ENCODE peak calls at places on chromosome 14, in nine cellular contexts. Y, K, J, T, X, P, Z, B and E are unnamed samples.

GRCh38 chr14:50658203-50658602 is 9.9 kb downstream of the SAV1 start:
- DNase-seq in Y (no peak), K (no peak), J (no peak), T (peak), X (no peak), P (no peak), Z (no peak), B (no peak), E (no peak)

GRCh38 chr14:103401223-103402214 is 16.3 kb downstream of the MARK3 start:
- DNase-seq in Y (no peak), K (no peak), J (no peak), T (no peak), X (no peak), P (no peak), Z (no peak), B (no peak), E (peak)

GRCh38 chr14:90132821-90133570 is 71.2 kb downstream of the KCNK13 start:
- DNase-seq in Y (no peak), K (no peak), J (no peak), T (no peak), X (no peak), P (no peak), Z (no peak), B (no peak), E (no peak)

GRCh38 chr14:64540208-64541202 is at the start of gene HSPA2:
- DNase-seq in Y (peak), K (peak), J (peak), T (peak), X (peak), P (peak), Z (peak), B (peak), E (peak)

GRCh38 chr14:105843444-105844046 is 317.2 kb downstream of the TMEM121 start:
- DNase-seq in Y (no peak), K (no peak), J (peak), T (no peak), X (no peak), P (no peak), Z (no peak), B (no peak), E (no peak)

GRCh38 chr14:75982724-75983358 is 1.0 kb upstream of the TGFB3 start:
- DNase-seq in Y (no peak), K (no peak), J (peak), T (peak), X (no peak), P (no peak), Z (no peak), B (no peak), E (no peak)

GRCh38 chr14:61192970-61193369 is 88.2 kb downstream of the TMEM30B start:
- DNase-seq in Y (no peak), K (no peak), J (no peak), T (no peak), X (no peak), P (no peak), Z (no peak), B (no peak), E (no peak)

GRCh38 chr14:100748944-100749343 is 22.3 kb downstream of the DLK1 start:
- DNase-seq in Y (no peak), K (no peak), J (no peak), T (no peak), X (no peak), P (no peak), Z (no peak), B (no peak), E (no peak)

GRCh38 chr14:50335989-50336391 is 23.9 kb downstream of the DMAC2L start:
- DNase-seq in Y (peak), K (peak), J (no peak), T (no peak), X (peak), P (no peak), Z (peak), B (no peak), E (no peak)

GRCh38 chr14:64060648-64061096 is 207.9 kb downstream of the SYNE2 start:
- DNase-seq in Y (peak), K (no peak), J (no peak), T (peak), X (no peak), P (no peak), Z (no peak), B (no peak), E (peak)

GRCh38 chr14:68862954-68863594 is 70.2 kb upstream of the ZFP36L1 start:
- DNase-seq in Y (peak), K (peak), J (no peak), T (peak), X (peak), P (peak), Z (peak), B (peak), E (peak)

GRCh38 chr14:50961606-50962259 is 17.4 kb upstream of the PYGL start:
- DNase-seq in Y (no peak), K (no peak), J (no peak), T (no peak), X (no peak), P (no peak), Z (no peak), B (peak), E (no peak)

GRCh38 chr14:105883066-105884005 is 357.0 kb downstream of the TMEM121 start:
- DNase-seq in Y (no peak), K (no peak), J (peak), T (no peak), X (no peak), P (no peak), Z (no peak), B (no peak), E (no peak)

GRCh38 chr14:86912689-86913088 is 1080.3 kb downstream of the GALC start:
- DNase-seq in Y (no peak), K (no peak), J (no peak), T (no peak), X (no peak), P (no peak), Z (no peak), B (no peak), E (no peak)

GRCh38 chr14:65352964-65353530 is 59.5 kb upstream of the FUT8 start:
- DNase-seq in Y (no peak), K (no peak), J (no peak), T (no peak), X (no peak), P (no peak), Z (no peak), B (no peak), E (peak)

GRCh38 chr14:105844047-105844630 is 317.8 kb downstream of the TMEM121 start:
- DNase-seq in Y (no peak), K (no peak), J (peak), T (no peak), X (no peak), P (no peak), Z (no peak), B (no peak), E (no peak)

GRCh38 chr14:68807148-68807600 is 14.3 kb upstream of the ZFP36L1 start:
- DNase-seq in Y (no peak), K (peak), J (peak), T (no peak), X (peak), P (no peak), Z (no peak), B (peak), E (no peak)

GRCh38 chr14:37230551-37231194 is 32.9 kb downstream of the MIPOL1 start:
- DNase-seq in Y (no peak), K (peak), J (no peak), T (peak), X (peak), P (peak), Z (peak), B (peak), E (peak)

GRCh38 chr14:81313200-81313599 is 86.9 kb downstream of the STON2 start:
- DNase-seq in Y (no peak), K (no peak), J (no peak), T (no peak), X (no peak), P (no peak), Z (no peak), B (no peak), E (no peak)